ENCODE peak calls at places on chromosomes 3 and 15, in ten cellular contexts. One of them, this sample, is unnamed.

GRCh38 chr3:42572278-42572677 is 9.5 kb downstream of the SEC22C start:
- DNase-seq in ACHN: peak; percentile 61
- DNase-seq in stimulated activated CD8-positive, alpha-beta memory T cell treated with anti-CD3 and anti-CD28 coated beads, Interleukin-4, amount 100 ng/mL, for 4 hours: no peak
- DNase-seq in PC-3: peak; percentile 72
- DNase-seq in mammary epithelial cell: peak; percentile 35
- DNase-seq in activated effector memory CD4-positive, alpha-beta T cell treated with Interleukin-2 at 50 U/mL for 16 hours: no peak
- DNase-seq in astrocyte of the spinal cord: no peak
- DNase-seq in type B pancreatic cell: no peak
- DNase-seq in GM03348: peak; percentile 45
- DNase-seq in skeletal muscle cell: no peak
- DNase-seq in this sample: peak; percentile 52

GRCh38 chr15:73851679-73852078 is 21.7 kb upstream of the TBC1D21 start:
- DNase-seq in ACHN: peak; percentile 64
- DNase-seq in stimulated activated CD8-positive, alpha-beta memory T cell treated with anti-CD3 and anti-CD28 coated beads, Interleukin-4, amount 100 ng/mL, for 4 hours: no peak
- DNase-seq in PC-3: peak; percentile 68
- DNase-seq in mammary epithelial cell: peak; percentile 50
- DNase-seq in activated effector memory CD4-positive, alpha-beta T cell treated with Interleukin-2 at 50 U/mL for 16 hours: peak; percentile 5
- DNase-seq in astrocyte of the spinal cord: peak; percentile 65
- DNase-seq in type B pancreatic cell: no peak
- DNase-seq in GM03348: peak; percentile 61
- DNase-seq in skeletal muscle cell: no peak
- DNase-seq in this sample: peak; percentile 50

GRCh38 chr3:10508235-10508618 is 2.8 kb upstream of the ATP2B2 start:
- DNase-seq in ACHN: no peak
- DNase-seq in stimulated activated CD8-positive, alpha-beta memory T cell treated with anti-CD3 and anti-CD28 coated beads, Interleukin-4, amount 100 ng/mL, for 4 hours: no peak
- DNase-seq in PC-3: no peak
- DNase-seq in mammary epithelial cell: no peak
- DNase-seq in activated effector memory CD4-positive, alpha-beta T cell treated with Interleukin-2 at 50 U/mL for 16 hours: no peak
- DNase-seq in astrocyte of the spinal cord: no peak
- DNase-seq in type B pancreatic cell: no peak
- DNase-seq in GM03348: no peak
- DNase-seq in skeletal muscle cell: no peak
- DNase-seq in this sample: no peak

GRCh38 chr3:84738101-84738500 is 220.7 kb upstream of the CADM2 start:
- DNase-seq in ACHN: no peak
- DNase-seq in stimulated activated CD8-positive, alpha-beta memory T cell treated with anti-CD3 and anti-CD28 coated beads, Interleukin-4, amount 100 ng/mL, for 4 hours: no peak
- DNase-seq in PC-3: no peak
- DNase-seq in mammary epithelial cell: no peak
- DNase-seq in activated effector memory CD4-positive, alpha-beta T cell treated with Interleukin-2 at 50 U/mL for 16 hours: no peak
- DNase-seq in astrocyte of the spinal cord: no peak
- DNase-seq in type B pancreatic cell: no peak
- DNase-seq in GM03348: no peak
- DNase-seq in skeletal muscle cell: no peak
- DNase-seq in this sample: no peak

GRCh38 chr3:149101154-149101553 is 14.8 kb upstream of the HLTF start:
- DNase-seq in ACHN: no peak
- DNase-seq in stimulated activated CD8-positive, alpha-beta memory T cell treated with anti-CD3 and anti-CD28 coated beads, Interleukin-4, amount 100 ng/mL, for 4 hours: no peak
- DNase-seq in PC-3: no peak
- DNase-seq in mammary epithelial cell: no peak
- DNase-seq in activated effector memory CD4-positive, alpha-beta T cell treated with Interleukin-2 at 50 U/mL for 16 hours: no peak
- DNase-seq in astrocyte of the spinal cord: no peak
- DNase-seq in type B pancreatic cell: no peak
- DNase-seq in GM03348: no peak
- DNase-seq in skeletal muscle cell: no peak
- DNase-seq in this sample: no peak

GRCh38 chr15:29424118-29424517 is 154.5 kb upstream of the NSMCE3 start:
- DNase-seq in ACHN: no peak
- DNase-seq in stimulated activated CD8-positive, alpha-beta memory T cell treated with anti-CD3 and anti-CD28 coated beads, Interleukin-4, amount 100 ng/mL, for 4 hours: no peak
- DNase-seq in PC-3: no peak
- DNase-seq in mammary epithelial cell: no peak
- DNase-seq in activated effector memory CD4-positive, alpha-beta T cell treated with Interleukin-2 at 50 U/mL for 16 hours: no peak
- DNase-seq in astrocyte of the spinal cord: no peak
- DNase-seq in type B pancreatic cell: no peak
- DNase-seq in GM03348: no peak
- DNase-seq in skeletal muscle cell: no peak
- DNase-seq in this sample: no peak

GRCh38 chr15:38129531-38130199 is 123.0 kb upstream of the SPRED1 start:
- DNase-seq in ACHN: peak; percentile 84
- DNase-seq in stimulated activated CD8-positive, alpha-beta memory T cell treated with anti-CD3 and anti-CD28 coated beads, Interleukin-4, amount 100 ng/mL, for 4 hours: no peak
- DNase-seq in PC-3: peak; percentile 99
- DNase-seq in mammary epithelial cell: peak; percentile 93
- DNase-seq in activated effector memory CD4-positive, alpha-beta T cell treated with Interleukin-2 at 50 U/mL for 16 hours: no peak
- DNase-seq in astrocyte of the spinal cord: peak; percentile 99
- DNase-seq in type B pancreatic cell: no peak
- DNase-seq in GM03348: peak; percentile 82
- DNase-seq in skeletal muscle cell: peak; percentile 100
- DNase-seq in this sample: no peak

GRCh38 chr3:134650431-134651346 is at the start of gene KY:
- DNase-seq in ACHN: peak; percentile 24
- DNase-seq in stimulated activated CD8-positive, alpha-beta memory T cell treated with anti-CD3 and anti-CD28 coated beads, Interleukin-4, amount 100 ng/mL, for 4 hours: no peak
- DNase-seq in PC-3: no peak
- DNase-seq in mammary epithelial cell: peak; percentile 22
- DNase-seq in activated effector memory CD4-positive, alpha-beta T cell treated with Interleukin-2 at 50 U/mL for 16 hours: no peak
- DNase-seq in astrocyte of the spinal cord: peak; percentile 38
- DNase-seq in type B pancreatic cell: no peak
- DNase-seq in GM03348: peak; percentile 88
- DNase-seq in skeletal muscle cell: no peak
- DNase-seq in this sample: peak; percentile 75

GRCh38 chr3:11907667-11908660 is 61.3 kb upstream of the TAMM41 start:
- DNase-seq in ACHN: no peak
- DNase-seq in stimulated activated CD8-positive, alpha-beta memory T cell treated with anti-CD3 and anti-CD28 coated beads, Interleukin-4, amount 100 ng/mL, for 4 hours: no peak
- DNase-seq in PC-3: no peak
- DNase-seq in mammary epithelial cell: no peak
- DNase-seq in activated effector memory CD4-positive, alpha-beta T cell treated with Interleukin-2 at 50 U/mL for 16 hours: no peak
- DNase-seq in astrocyte of the spinal cord: no peak
- DNase-seq in type B pancreatic cell: no peak
- DNase-seq in GM03348: no peak
- DNase-seq in skeletal muscle cell: no peak
- DNase-seq in this sample: peak; percentile 4

GRCh38 chr15:47485419-47485818 is 231.9 kb upstream of the SEMA6D start:
- DNase-seq in ACHN: no peak
- DNase-seq in stimulated activated CD8-positive, alpha-beta memory T cell treated with anti-CD3 and anti-CD28 coated beads, Interleukin-4, amount 100 ng/mL, for 4 hours: no peak
- DNase-seq in PC-3: peak; percentile 7
- DNase-seq in mammary epithelial cell: no peak
- DNase-seq in activated effector memory CD4-positive, alpha-beta T cell treated with Interleukin-2 at 50 U/mL for 16 hours: no peak
- DNase-seq in astrocyte of the spinal cord: no peak
- DNase-seq in type B pancreatic cell: no peak
- DNase-seq in GM03348: no peak
- DNase-seq in skeletal muscle cell: no peak
- DNase-seq in this sample: no peak

GRCh38 chr3:11335056-11335608 is 62.9 kb downstream of the ATG7 start:
- DNase-seq in ACHN: peak; percentile 68
- DNase-seq in stimulated activated CD8-positive, alpha-beta memory T cell treated with anti-CD3 and anti-CD28 coated beads, Interleukin-4, amount 100 ng/mL, for 4 hours: no peak
- DNase-seq in PC-3: peak; percentile 86
- DNase-seq in mammary epithelial cell: peak; percentile 62
- DNase-seq in activated effector memory CD4-positive, alpha-beta T cell treated with Interleukin-2 at 50 U/mL for 16 hours: no peak
- DNase-seq in astrocyte of the spinal cord: peak; percentile 81
- DNase-seq in type B pancreatic cell: no peak
- DNase-seq in GM03348: peak; percentile 79
- DNase-seq in skeletal muscle cell: peak; percentile 36
- DNase-seq in this sample: peak; percentile 60

GRCh38 chr15:36175181-36175750 is 404.2 kb upstream of the CDIN1 start:
- DNase-seq in ACHN: no peak
- DNase-seq in stimulated activated CD8-positive, alpha-beta memory T cell treated with anti-CD3 and anti-CD28 coated beads, Interleukin-4, amount 100 ng/mL, for 4 hours: no peak
- DNase-seq in PC-3: no peak
- DNase-seq in mammary epithelial cell: no peak
- DNase-seq in activated effector memory CD4-positive, alpha-beta T cell treated with Interleukin-2 at 50 U/mL for 16 hours: no peak
- DNase-seq in astrocyte of the spinal cord: no peak
- DNase-seq in type B pancreatic cell: no peak
- DNase-seq in GM03348: no peak
- DNase-seq in skeletal muscle cell: no peak
- DNase-seq in this sample: no peak

GRCh38 chr3:157785071-157785826 is 282.0 kb upstream of the VEPH1 start:
- DNase-seq in ACHN: peak; percentile 85
- DNase-seq in stimulated activated CD8-positive, alpha-beta memory T cell treated with anti-CD3 and anti-CD28 coated beads, Interleukin-4, amount 100 ng/mL, for 4 hours: no peak
- DNase-seq in PC-3: peak; percentile 97
- DNase-seq in mammary epithelial cell: peak; percentile 82
- DNase-seq in activated effector memory CD4-positive, alpha-beta T cell treated with Interleukin-2 at 50 U/mL for 16 hours: no peak
- DNase-seq in astrocyte of the spinal cord: peak; percentile 92
- DNase-seq in type B pancreatic cell: no peak
- DNase-seq in GM03348: peak; percentile 57
- DNase-seq in skeletal muscle cell: peak; percentile 92
- DNase-seq in this sample: peak; percentile 63

GRCh38 chr3:48552111-48552911 is 4.3 kb downstream of the PFKFB4 start:
- DNase-seq in ACHN: no peak
- DNase-seq in stimulated activated CD8-positive, alpha-beta memory T cell treated with anti-CD3 and anti-CD28 coated beads, Interleukin-4, amount 100 ng/mL, for 4 hours: no peak
- DNase-seq in PC-3: no peak
- DNase-seq in mammary epithelial cell: no peak
- DNase-seq in activated effector memory CD4-positive, alpha-beta T cell treated with Interleukin-2 at 50 U/mL for 16 hours: no peak
- DNase-seq in astrocyte of the spinal cord: no peak
- DNase-seq in type B pancreatic cell: no peak
- DNase-seq in GM03348: no peak
- DNase-seq in skeletal muscle cell: no peak
- DNase-seq in this sample: peak; percentile 83

GRCh38 chr15:65595960-65596359 is 15.0 kb downstream of the INTS14 start:
- DNase-seq in ACHN: peak; percentile 19
- DNase-seq in stimulated activated CD8-positive, alpha-beta memory T cell treated with anti-CD3 and anti-CD28 coated beads, Interleukin-4, amount 100 ng/mL, for 4 hours: no peak
- DNase-seq in PC-3: peak; percentile 15
- DNase-seq in mammary epithelial cell: no peak
- DNase-seq in activated effector memory CD4-positive, alpha-beta T cell treated with Interleukin-2 at 50 U/mL for 16 hours: no peak
- DNase-seq in astrocyte of the spinal cord: no peak
- DNase-seq in type B pancreatic cell: no peak
- DNase-seq in GM03348: no peak
- DNase-seq in skeletal muscle cell: no peak
- DNase-seq in this sample: peak; percentile 24

GRCh38 chr15:72785452-72786243 is 2.1 kb upstream of the ADPGK start:
- DNase-seq in ACHN: no peak
- DNase-seq in stimulated activated CD8-positive, alpha-beta memory T cell treated with anti-CD3 and anti-CD28 coated beads, Interleukin-4, amount 100 ng/mL, for 4 hours: no peak
- DNase-seq in PC-3: no peak
- DNase-seq in mammary epithelial cell: no peak
- DNase-seq in activated effector memory CD4-positive, alpha-beta T cell treated with Interleukin-2 at 50 U/mL for 16 hours: peak; percentile 48
- DNase-seq in astrocyte of the spinal cord: peak; percentile 87
- DNase-seq in type B pancreatic cell: no peak
- DNase-seq in GM03348: peak; percentile 24
- DNase-seq in skeletal muscle cell: peak; percentile 74
- DNase-seq in this sample: no peak

GRCh38 chr3:9600597-9600996 is 47.0 kb upstream of the LHFPL4 start:
- DNase-seq in ACHN: peak; percentile 16
- DNase-seq in stimulated activated CD8-positive, alpha-beta memory T cell treated with anti-CD3 and anti-CD28 coated beads, Interleukin-4, amount 100 ng/mL, for 4 hours: no peak
- DNase-seq in PC-3: no peak
- DNase-seq in mammary epithelial cell: no peak
- DNase-seq in activated effector memory CD4-positive, alpha-beta T cell treated with Interleukin-2 at 50 U/mL for 16 hours: no peak
- DNase-seq in astrocyte of the spinal cord: no peak
- DNase-seq in type B pancreatic cell: no peak
- DNase-seq in GM03348: peak; percentile 10
- DNase-seq in skeletal muscle cell: no peak
- DNase-seq in this sample: peak; percentile 66

GRCh38 chr3:173395412-173396181 is 1.9 kb upstream of the NLGN1 start:
- DNase-seq in ACHN: peak; percentile 94
- DNase-seq in stimulated activated CD8-positive, alpha-beta memory T cell treated with anti-CD3 and anti-CD28 coated beads, Interleukin-4, amount 100 ng/mL, for 4 hours: peak; percentile 2
- DNase-seq in PC-3: peak; percentile 68
- DNase-seq in mammary epithelial cell: peak; percentile 53
- DNase-seq in activated effector memory CD4-positive, alpha-beta T cell treated with Interleukin-2 at 50 U/mL for 16 hours: no peak
- DNase-seq in astrocyte of the spinal cord: peak; percentile 92
- DNase-seq in type B pancreatic cell: peak; percentile 85
- DNase-seq in GM03348: peak; percentile 95
- DNase-seq in skeletal muscle cell: peak; percentile 38
- DNase-seq in this sample: peak; percentile 95

This sample was measured in DMS53.